ENCODE peak calls at places on chromosomes 5 and 9, in four cellular contexts. V is mesendoderm, E is IMR-90, R is neuronal stem cell. P is an unnamed sample.

GRCh38 chr5:134029156-134029555 is 24.4 kb upstream of the VDAC1 start:
- DNase-seq in E (peak), V (no peak), R (no peak), P (no peak)

GRCh38 chr5:72552041-72552557 is 44.9 kb upstream of the ZNF366 start:
- DNase-seq in R (no peak), V (peak), E (peak), P (no peak)

GRCh38 chr9:89291741-89292140 is 19.3 kb upstream of the CKS2 start:
- DNase-seq in V (no peak), E (no peak), R (no peak), P (no peak)

GRCh38 chr5:142680605-142681259 is 5.2 kb downstream of the FGF1 start:
- DNase-seq in E (peak), V (peak), R (no peak), P (no peak)

GRCh38 chr5:144844086-144844485 is 673.4 kb downstream of the KCTD16 start:
- DNase-seq in R (no peak), V (no peak), E (no peak), P (no peak)

GRCh38 chr9:12935714-12936113 is 160.9 kb downstream of the LURAP1L start:
- DNase-seq in E (peak), V (no peak), R (no peak), P (no peak)

GRCh38 chr5:73853091-73853490 is 227.1 kb downstream of the ARHGEF28 start:
- DNase-seq in V (peak), E (peak), R (no peak), P (no peak)

GRCh38 chr5:32489791-32490581 is 45.4 kb upstream of the ZFR start:
- DNase-seq in E (peak), R (peak), V (peak), P (peak)

GRCh38 chr5:59487838-59488729 is 405.4 kb downstream of the PDE4D start:
- DNase-seq in V (no peak), E (no peak), R (no peak), P (no peak)

DNA sequence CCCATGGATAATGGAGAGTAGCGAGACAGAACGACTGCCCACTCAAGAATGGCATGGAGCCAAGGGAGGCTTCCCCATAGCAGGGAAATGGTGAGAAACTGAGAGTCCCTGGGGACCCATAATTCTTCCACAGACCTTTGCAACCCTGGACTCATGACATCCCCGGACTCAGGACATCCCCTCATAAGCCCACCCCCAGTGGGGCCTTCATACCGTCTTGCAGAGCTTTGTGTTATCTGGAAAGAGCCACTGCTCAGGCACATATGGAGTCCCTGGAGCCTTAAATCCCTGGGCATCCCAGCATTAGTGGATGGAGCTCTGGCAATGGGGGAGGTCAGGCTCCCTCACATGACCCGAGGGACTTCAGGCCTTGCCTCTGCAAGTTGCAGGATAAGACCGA is 865.4 kb upstream of the ARRDC3 start:
- DNase-seq in R (no peak), V (no peak), E (no peak), P (no peak)
- H3K27ac ChIP-seq in R (no peak), V (no peak), E (no peak), P (no peak)

GRCh38 chr9:96651626-96652025 is 3.5 kb downstream of the PRXL2C start:
- DNase-seq in V (no peak), E (peak), R (no peak), P (no peak)

GRCh38 chr9:96660693-96661248 is 5.7 kb upstream of the PRXL2C start:
- DNase-seq in V (no peak), E (no peak), R (no peak), P (no peak)

GRCh38 chr9:96654450-96655197 is 493 bp downstream of the PRXL2C start:
- DNase-seq in R (peak), E (peak), V (peak), P (peak)

GRCh38 chr9:96649620-96650323 is 5.3 kb downstream of the PRXL2C start:
- DNase-seq in V (no peak), E (no peak), R (no peak), P (no peak)

DNA sequence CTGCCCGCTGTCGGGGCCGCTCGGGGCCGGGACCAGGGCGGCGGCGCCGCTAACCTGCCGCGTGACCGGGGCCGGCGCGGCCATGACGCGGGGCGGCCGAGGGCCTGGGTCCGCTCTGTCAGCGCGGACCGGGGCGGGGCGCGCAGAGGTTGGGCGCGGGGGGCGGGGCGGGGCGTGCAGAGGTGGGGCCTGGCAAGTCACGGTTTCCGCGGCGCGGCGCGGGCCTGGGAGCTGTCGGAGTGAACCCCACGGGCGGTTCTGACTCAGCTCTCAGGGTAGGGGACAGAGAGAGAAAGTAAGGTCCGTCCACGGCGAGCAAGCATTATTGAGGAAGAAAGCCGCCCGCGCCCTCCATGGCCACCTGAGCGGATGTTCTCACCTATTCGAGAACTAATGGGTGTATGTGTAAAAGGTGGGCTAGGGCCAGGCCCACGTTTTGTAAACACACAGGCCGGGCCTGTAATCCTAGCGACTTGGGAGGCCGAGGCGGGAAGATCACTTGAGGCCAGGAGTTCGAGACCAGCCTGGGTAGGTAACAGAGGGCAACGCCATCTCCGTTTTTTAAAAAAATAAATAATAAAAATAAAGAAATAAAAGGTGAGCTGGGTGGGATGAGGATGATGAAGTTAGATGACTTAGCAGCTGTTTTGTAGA is at the start of gene PRXL2C:
- DNase-seq in V (peak), R (no peak), E (peak), P (peak)
- H3K23ac ChIP-seq in V (no peak), R (peak), E (peak), P (no peak)

GRCh38 chr5:76807296-76807695 is 11.5 kb upstream of the F2RL1 start:
- DNase-seq in V (peak), R (no peak), E (peak), P (peak)

GRCh38 chr5:76810236-76810635 is 8.6 kb upstream of the F2RL1 start:
- DNase-seq in E (no peak), V (no peak), R (no peak), P (no peak)

GRCh38 chr5:76809141-76809540 is 9.7 kb upstream of the F2RL1 start:
- DNase-seq in E (no peak), V (peak), R (no peak), P (peak)

GRCh38 chr5:76811214-76811613 is 7.6 kb upstream of the F2RL1 start:
- DNase-seq in R (no peak), E (peak), V (no peak), P (no peak)

GRCh38 chr5:76808142-76808691 is 10.6 kb upstream of the F2RL1 start:
- DNase-seq in V (peak), E (no peak), R (no peak), P (peak)
- H3K27ac ChIP-seq in V (peak), E (no peak), R (peak), P (peak)

DNA sequence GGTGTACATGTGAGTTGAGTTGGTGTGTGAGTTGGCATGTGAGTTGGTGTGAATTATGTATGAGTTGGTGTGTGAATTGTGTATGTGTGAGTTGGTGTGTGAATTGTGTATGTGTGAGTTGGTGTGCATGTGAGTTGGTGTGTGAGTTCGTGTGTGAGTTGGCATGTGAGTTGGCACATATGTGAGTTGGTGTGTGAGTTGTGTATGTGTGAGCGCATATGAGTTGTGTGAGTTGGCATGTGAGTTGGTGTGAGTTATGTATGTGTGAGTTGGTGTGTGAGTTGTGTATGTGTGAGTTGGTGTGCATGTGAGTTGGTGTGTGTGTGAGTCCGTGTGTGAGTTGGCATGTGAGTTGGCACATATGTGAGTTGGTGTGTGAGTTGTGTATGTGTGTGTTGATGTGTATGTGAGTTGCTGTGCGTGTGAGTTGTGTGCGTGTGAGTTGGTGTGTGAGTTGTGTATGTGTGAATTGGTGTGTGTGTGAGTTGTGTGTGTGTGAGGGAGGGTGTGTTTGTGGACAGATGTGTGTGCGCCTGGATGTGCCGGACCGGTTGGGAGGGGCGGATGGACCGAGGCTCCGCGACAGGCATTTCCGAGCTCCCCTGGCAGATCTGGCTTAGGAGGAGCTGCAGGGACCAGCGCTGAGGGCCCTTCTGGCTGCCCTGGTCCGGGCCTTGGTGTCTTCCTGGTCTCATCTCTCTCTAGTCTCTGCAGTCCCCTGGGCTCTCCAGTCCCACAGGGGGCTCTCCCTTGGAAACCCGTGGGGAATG is 162.6 kb upstream of the IER5L start:
- DNase-seq in E (no peak), V (peak), R (no peak), P (no peak)
- H3K23ac ChIP-seq in E (no peak), V (no peak), R (peak), P (no peak)

DNA sequence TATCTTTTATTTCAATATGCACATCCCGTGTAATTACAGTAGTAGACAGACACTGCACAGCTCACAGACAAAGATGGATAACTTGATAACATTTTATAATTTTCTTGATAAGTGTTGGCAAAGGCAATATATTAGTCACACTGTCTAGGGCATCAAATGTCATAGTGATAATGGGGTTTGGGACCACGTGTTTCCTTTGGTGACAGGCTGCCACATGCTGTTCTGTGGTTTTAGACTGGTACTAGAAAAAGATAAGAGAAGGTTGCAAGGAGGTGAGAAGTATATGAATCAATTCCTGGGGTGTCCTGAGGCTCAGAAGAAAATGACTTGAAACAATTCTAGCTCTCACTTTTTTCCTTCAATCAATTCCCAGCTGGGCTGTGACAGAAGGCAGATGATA is 258.8 kb upstream of the CHD1 start:
- DNase-seq in E (no peak), R (no peak), V (peak), P (no peak)
- H3K27ac ChIP-seq in E (no peak), R (no peak), V (no peak), P (no peak)

DNA sequence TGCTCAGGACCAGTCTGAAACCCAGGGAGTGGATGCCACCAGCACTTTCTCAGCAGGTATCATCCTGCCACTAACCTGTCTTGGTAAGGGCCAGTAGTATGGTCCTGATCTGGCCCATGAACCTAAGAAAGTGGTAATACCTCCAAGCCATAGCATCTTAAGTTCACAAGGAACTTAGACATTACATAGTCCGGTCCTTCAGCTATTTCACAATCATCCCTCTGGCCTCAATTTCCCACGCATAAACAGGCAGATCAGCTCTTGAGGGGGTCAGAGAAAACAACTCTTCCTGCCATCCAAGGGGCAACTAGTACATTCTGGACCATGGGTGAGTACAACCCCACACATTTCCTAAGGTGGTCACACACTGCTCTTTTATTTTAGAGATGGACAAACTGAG is 88.2 kb downstream of the PPIC start:
- DNase-seq in V (no peak), R (no peak), E (no peak), P (no peak)
- H3K23ac ChIP-seq in V (no peak), R (no peak), E (no peak), P (no peak)

GRCh38 chr9:10265102-10265708 is 347.6 kb downstream of the PTPRD start:
- DNase-seq in R (no peak), E (peak), V (no peak), P (no peak)
- H3K27ac ChIP-seq in R (no peak), E (peak), V (no peak), P (no peak)